ENCODE peak calls at places on chromosome 10, in nine cellular contexts. N is DMS79, E is brain pericyte, T is HAP-1, D is HEK293T, Q is HL-60, B is NCI-H1092, Y is fibroblast of mammary gland, G is memory B cell. M is an unnamed sample.

GRCh38 chr10:13769926-13770325 is 183.2 kb downstream of the PRPF18 start:
- DNase-seq in N (no peak), E (no peak), T (no peak), D (no peak), Q (no peak), B (no peak), Y (peak), G (no peak), M (no peak)

GRCh38 chr10:116891208-116891607 is 41.9 kb downstream of the ENO4 start:
- DNase-seq in N (no peak), E (peak), T (no peak), D (peak), Q (no peak), B (no peak), Y (peak), G (no peak), M (no peak)

GRCh38 chr10:112775892-112776679 is 174.0 kb upstream of the TCF7L2 start:
- DNase-seq in N (no peak), E (no peak), T (peak), D (no peak), Q (no peak), B (peak), Y (no peak), G (no peak), M (peak)

GRCh38 chr10:98539578-98539977 is 92.8 kb upstream of the HPS1 start:
- DNase-seq in N (no peak), E (no peak), T (no peak), D (no peak), Q (no peak), B (no peak), Y (no peak), G (no peak), M (no peak)

GRCh38 chr10:76024460-76025123 is 593.2 kb downstream of the LRMDA start:
- DNase-seq in N (no peak), E (no peak), T (no peak), D (no peak), Q (no peak), B (no peak), Y (no peak), G (no peak), M (no peak)

GRCh38 chr10:121597504-121598241 is 571 bp downstream of the FGFR2 start:
- DNase-seq in N (no peak), E (no peak), T (no peak), D (peak), Q (no peak), B (peak), Y (no peak), G (no peak), M (no peak)

GRCh38 chr10:15325243-15326002 is 45.7 kb downstream of the FAM171A1 start:
- DNase-seq in N (no peak), E (no peak), T (no peak), D (no peak), Q (no peak), B (no peak), Y (peak), G (no peak), M (no peak)

GRCh38 chr10:896982-897381 is 34.5 kb downstream of the LARP4B start:
- DNase-seq in N (no peak), E (no peak), T (no peak), D (no peak), Q (no peak), B (no peak), Y (no peak), G (no peak), M (no peak)

GRCh38 chr10:1788401-1788800 is 51.1 kb upstream of the ADARB2 start:
- DNase-seq in N (no peak), E (no peak), T (no peak), D (no peak), Q (no peak), B (no peak), Y (no peak), G (no peak), M (no peak)

GRCh38 chr10:101237908-101238731 is 8.9 kb upstream of the LBX1 start:
- DNase-seq in N (no peak), E (no peak), T (no peak), D (no peak), Q (no peak), B (no peak), Y (no peak), G (no peak), M (no peak)

GRCh38 chr10:105726149-105726548 is 1085.1 kb downstream of the SORCS3 start:
- DNase-seq in N (no peak), E (no peak), T (no peak), D (no peak), Q (no peak), B (no peak), Y (no peak), G (no peak), M (no peak)

GRCh38 chr10:31274310-31274709 is 44.7 kb upstream of the ZEB1 start:
- DNase-seq in N (no peak), E (no peak), T (no peak), D (no peak), Q (no peak), B (no peak), Y (peak), G (no peak), M (no peak)